ENCODE peak calls at places on chromosomes 16 and 17, in eight cellular contexts. K, L, E, I, O, Q, W and D are unnamed samples.
A peak's percentile ranks its signal among the peaks of the same experiment; 100 is the strongest.

GRCh38 chr17:79082311-79083190 is 7.9 kb downstream of the ENGASE start:
- DNase-seq in O (peak; percentile 56), Q (peak; percentile 94), K (peak; percentile 91), E (peak; percentile 57), I (peak; percentile 33), W (peak; percentile 3), L (peak; percentile 42), D (no peak)

GRCh38 chr17:29579866-29580771 is 9.3 kb downstream of the GIT1 start:
- DNase-seq in L (peak; percentile 80), I (peak; percentile 90), K (peak; percentile 96), Q (peak; percentile 97), E (peak; percentile 88), O (peak; percentile 97), W (peak; percentile 69), D (peak; percentile 79)

GRCh38 chr16:15976929-15977637 is 27.7 kb downstream of the ABCC1 start:
- DNase-seq in Q (no peak), I (no peak), K (no peak), L (no peak), W (no peak), O (no peak), E (no peak), D (no peak)

GRCh38 chr17:46205975-46206374 is 12.7 kb upstream of the KANSL1 start:
- DNase-seq in L (no peak), I (no peak), K (no peak), Q (no peak), W (no peak), O (no peak), E (no peak), D (no peak)

GRCh38 chr16:64951193-64951592 is 170.7 kb downstream of the CDH11 start:
- DNase-seq in E (no peak), K (no peak), I (no peak), O (no peak), Q (no peak), L (no peak), W (no peak), D (no peak)

GRCh38 chr17:5122586-5123342 is 6.9 kb downstream of the USP6 start:
- DNase-seq in W (no peak), E (peak; percentile 37), K (no peak), Q (peak; percentile 86), L (no peak), I (no peak), O (peak; percentile 25), D (no peak)

GRCh38 chr16:57536306-57537193 is at the start of gene CCDC102A:
- DNase-seq in E (peak; percentile 47), Q (peak; percentile 79), W (no peak), I (peak; percentile 40), O (peak; percentile 76), L (peak; percentile 35), K (no peak), D (no peak)

GRCh38 chr17:47733047-47733413 is at the start of gene TBX21:
- DNase-seq in O (peak; percentile 97), Q (peak; percentile 97), I (peak; percentile 92), W (no peak), L (peak; percentile 81), E (peak; percentile 55), K (peak; percentile 87), D (no peak)

GRCh38 chr17:49789278-49789578 is 747 bp downstream of the KAT7 start:
- DNase-seq in W (no peak), I (no peak), L (no peak), E (no peak), Q (no peak), K (no peak), O (no peak), D (no peak)

GRCh38 chr17:17443173-17443572 is 33.6 kb upstream of the MED9 start:
- DNase-seq in K (no peak), I (no peak), Q (no peak), W (no peak), E (no peak), L (no peak), O (no peak), D (no peak)

GRCh38 chr16:62077998-62078397 is 41.8 kb upstream of the CDH8 start:
- DNase-seq in E (peak; percentile 31), L (peak; percentile 23), I (no peak), K (no peak), O (no peak), W (no peak), Q (peak; percentile 91), D (no peak)

GRCh38 chr17:72985882-72986720 is 106.4 kb downstream of the SLC39A11 start:
- DNase-seq in E (peak; percentile 85), L (peak; percentile 83), O (peak; percentile 68), I (peak; percentile 27), K (no peak), W (peak; percentile 55), Q (peak; percentile 95), D (peak; percentile 44)

GRCh38 chr16:4684763-4685162 is 8.6 kb upstream of the NUDT16L1 start:
- DNase-seq in Q (no peak), O (no peak), W (no peak), E (no peak), K (peak; percentile 69), I (no peak), L (no peak), D (no peak)

GRCh38 chr16:62240722-62241121 is 204.5 kb upstream of the CDH8 start:
- DNase-seq in W (no peak), K (no peak), Q (no peak), O (no peak), L (no peak), I (no peak), E (no peak), D (no peak)

GRCh38 chr17:61139219-61139618 is 260.4 kb upstream of the TBX2 start:
- DNase-seq in W (peak; percentile 31), I (peak; percentile 26), L (no peak), O (peak; percentile 69), K (no peak), Q (no peak), E (no peak), D (no peak)

GRCh38 chr16:49442805-49443204 is 69.2 kb downstream of the C16orf78 start:
- DNase-seq in Q (peak; percentile 65), O (no peak), K (no peak), I (no peak), E (no peak), W (no peak), L (no peak), D (no peak)

GRCh38 chr16:49695782-49696413 is 160.0 kb downstream of the ZNF423 start:
- DNase-seq in L (no peak), W (no peak), E (no peak), I (no peak), K (no peak), Q (no peak), O (no peak), D (no peak)

GRCh38 chr16:51818342-51818944 is 667.4 kb upstream of the SALL1 start:
- DNase-seq in K (no peak), I (no peak), W (peak; percentile 17), Q (peak; percentile 92), E (peak; percentile 68), O (peak; percentile 42), L (no peak), D (peak; percentile 6)

GRCh38 chr16:87431926-87432325 is 39.8 kb downstream of the MAP1LC3B start:
- DNase-seq in E (no peak), K (peak; percentile 10), L (no peak), I (no peak), O (no peak), Q (no peak), W (peak; percentile 33), D (no peak)

GRCh38 chr17:1090454-1091189 is 89.2 kb downstream of the ABR start:
- DNase-seq in E (no peak), I (no peak), L (no peak), Q (no peak), W (no peak), K (no peak), O (no peak), D (no peak)

GRCh38 chr17:3911271-3912053 is 4.8 kb downstream of the P2RX1 start:
- DNase-seq in Q (peak; percentile 72), I (peak; percentile 45), K (peak; percentile 86), E (peak; percentile 34), O (peak; percentile 95), L (no peak), W (no peak), D (no peak)

GRCh38 chr17:66707051-66707450 is 127.9 kb upstream of the CACNG5 start:
- DNase-seq in E (no peak), W (no peak), L (no peak), I (no peak), K (no peak), O (no peak), Q (no peak), D (no peak)

GRCh38 chr17:10114931-10115535 is 83.4 kb downstream of the GAS7 start:
- DNase-seq in W (peak; percentile 97), I (peak; percentile 62), L (no peak), E (peak; percentile 74), Q (peak; percentile 80), K (peak; percentile 95), O (peak; percentile 87), D (no peak)

GRCh38 chr17:19812407-19812806 is 55.3 kb downstream of the ULK2 start:
- DNase-seq in I (no peak), Q (peak; percentile 59), L (no peak), W (peak; percentile 1), K (no peak), E (no peak), O (peak; percentile 6), D (no peak)

GRCh38 chr16:1105888-1106620 is 10.0 kb upstream of the C1QTNF8 start:
- DNase-seq in E (peak; percentile 74), O (peak; percentile 65), W (peak; percentile 27), L (peak; percentile 45), I (peak; percentile 42), K (no peak), Q (peak; percentile 92), D (no peak)

GRCh38 chr17:80946449-80946848 is 45.2 kb upstream of the CHMP6 start:
- DNase-seq in Q (no peak), W (no peak), K (no peak), L (no peak), I (no peak), O (no peak), E (no peak), D (no peak)